ENCODE peak calls at places on chromosomes 5 and 9, in six cellular contexts. One of them, this sample, is unnamed.

GRCh38 chr5:17882760-17883488 is 248.7 kb downstream of the TAF11L14 start:
- DNase-seq in AG04450: no peak
- DNase-seq in mesothelial cell of epicardium: no peak
- DNase-seq in dorsolateral prefrontal cortex: no peak
- DNase-seq in type B pancreatic cell: no peak
- DNase-seq in A549: peak
- DNase-seq in this sample: no peak

GRCh38 chr5:16411741-16412455 is 53.7 kb downstream of the ZNF622 start:
- DNase-seq in mesothelial cell of epicardium: no peak
- DNase-seq in dorsolateral prefrontal cortex: no peak
- DNase-seq in AG04450: no peak
- DNase-seq in A549: no peak
- DNase-seq in type B pancreatic cell: no peak
- DNase-seq in this sample: no peak

GRCh38 chr9:93669958-93670207 is 93.5 kb downstream of the PHF2 start:
- DNase-seq in dorsolateral prefrontal cortex: no peak
- DNase-seq in AG04450: no peak
- DNase-seq in type B pancreatic cell: peak
- DNase-seq in A549: no peak
- DNase-seq in mesothelial cell of epicardium: peak
- DNase-seq in this sample: no peak

GRCh38 chr5:65809817-65810531 is 88.0 kb downstream of the NLN start:
- DNase-seq in dorsolateral prefrontal cortex: peak
- DNase-seq in AG04450: no peak
- DNase-seq in mesothelial cell of epicardium: no peak
- DNase-seq in type B pancreatic cell: no peak
- DNase-seq in A549: peak
- DNase-seq in this sample: no peak

GRCh38 chr5:6634327-6634713 is 1.1 kb downstream of the SRD5A1 start:
- DNase-seq in A549: no peak
- DNase-seq in mesothelial cell of epicardium: no peak
- DNase-seq in dorsolateral prefrontal cortex: no peak
- DNase-seq in AG04450: no peak
- DNase-seq in type B pancreatic cell: no peak
- DNase-seq in this sample: no peak

GRCh38 chr5:123511290-123511647 is 708 bp upstream of the CSNK1G3 start:
- DNase-seq in type B pancreatic cell: no peak
- DNase-seq in AG04450: no peak
- DNase-seq in mesothelial cell of epicardium: no peak
- DNase-seq in A549: no peak
- DNase-seq in dorsolateral prefrontal cortex: no peak
- DNase-seq in this sample: no peak

GRCh38 chr9:71824242-71824641 is 55.9 kb upstream of the CEMIP2 start:
- DNase-seq in AG04450: no peak
- DNase-seq in type B pancreatic cell: no peak
- DNase-seq in dorsolateral prefrontal cortex: no peak
- DNase-seq in A549: no peak
- DNase-seq in mesothelial cell of epicardium: no peak
- DNase-seq in this sample: no peak

GRCh38 chr5:53642006-53642405 is 81.6 kb downstream of the NDUFS4 start:
- DNase-seq in type B pancreatic cell: no peak
- DNase-seq in dorsolateral prefrontal cortex: no peak
- DNase-seq in A549: no peak
- DNase-seq in AG04450: no peak
- DNase-seq in mesothelial cell of epicardium: no peak
- DNase-seq in this sample: no peak

GRCh38 chr5:31886206-31886605 is 247.3 kb downstream of the PDZD2 start:
- DNase-seq in dorsolateral prefrontal cortex: no peak
- DNase-seq in A549: no peak
- DNase-seq in AG04450: no peak
- DNase-seq in type B pancreatic cell: no peak
- DNase-seq in mesothelial cell of epicardium: no peak
- DNase-seq in this sample: no peak

GRCh38 chr5:54725391-54726280 is 208.1 kb downstream of the SNX18 start:
- DNase-seq in mesothelial cell of epicardium: no peak
- DNase-seq in type B pancreatic cell: no peak
- DNase-seq in AG04450: no peak
- DNase-seq in A549: no peak
- DNase-seq in dorsolateral prefrontal cortex: peak
- DNase-seq in this sample: no peak

GRCh38 chr5:171242521-171242920 is 66.5 kb upstream of the TLX3 start:
- DNase-seq in mesothelial cell of epicardium: no peak
- DNase-seq in AG04450: peak
- DNase-seq in A549: no peak
- DNase-seq in type B pancreatic cell: no peak
- DNase-seq in dorsolateral prefrontal cortex: no peak
- DNase-seq in this sample: no peak

GRCh38 chr5:127320032-127320945 is 29.7 kb downstream of the MEGF10 start:
- DNase-seq in AG04450: no peak
- DNase-seq in type B pancreatic cell: no peak
- DNase-seq in dorsolateral prefrontal cortex: no peak
- DNase-seq in mesothelial cell of epicardium: no peak
- DNase-seq in A549: no peak
- DNase-seq in this sample: no peak

GRCh38 chr5:98846526-98846925 is 73.1 kb downstream of the RGMB start:
- DNase-seq in type B pancreatic cell: no peak
- DNase-seq in A549: no peak
- DNase-seq in AG04450: no peak
- DNase-seq in dorsolateral prefrontal cortex: no peak
- DNase-seq in mesothelial cell of epicardium: no peak
- DNase-seq in this sample: no peak

GRCh38 chr5:153959134-153959957 is 79.4 kb downstream of the FAM114A2 start:
- DNase-seq in type B pancreatic cell: no peak
- DNase-seq in AG04450: peak
- DNase-seq in A549: peak
- DNase-seq in mesothelial cell of epicardium: no peak
- DNase-seq in dorsolateral prefrontal cortex: no peak
- DNase-seq in this sample: no peak

GRCh38 chr5:9265391-9266287 is 280.2 kb downstream of the SEMA5A start:
- DNase-seq in dorsolateral prefrontal cortex: no peak
- DNase-seq in mesothelial cell of epicardium: peak
- DNase-seq in type B pancreatic cell: no peak
- DNase-seq in AG04450: peak
- DNase-seq in A549: no peak
- DNase-seq in this sample: no peak

GRCh38 chr5:1047332-1047965 is 38.8 kb downstream of the NKD2 start:
- DNase-seq in A549: no peak
- DNase-seq in mesothelial cell of epicardium: no peak
- DNase-seq in dorsolateral prefrontal cortex: no peak
- DNase-seq in AG04450: no peak
- DNase-seq in type B pancreatic cell: no peak
- DNase-seq in this sample: no peak

GRCh38 chr5:17448877-17449276 is 49.2 kb upstream of the TAF11L2 start:
- DNase-seq in dorsolateral prefrontal cortex: no peak
- DNase-seq in mesothelial cell of epicardium: no peak
- DNase-seq in A549: no peak
- DNase-seq in AG04450: no peak
- DNase-seq in type B pancreatic cell: no peak
- DNase-seq in this sample: no peak

GRCh38 chr5:116360008-116360853 is 214.4 kb downstream of the SEMA6A start:
- DNase-seq in dorsolateral prefrontal cortex: peak
- DNase-seq in mesothelial cell of epicardium: no peak
- DNase-seq in type B pancreatic cell: no peak
- DNase-seq in AG04450: no peak
- DNase-seq in A549: no peak
- DNase-seq in this sample: no peak

GRCh38 chr5:30930736-30931135 is 262.8 kb upstream of the CDH6 start:
- DNase-seq in A549: no peak
- DNase-seq in mesothelial cell of epicardium: no peak
- DNase-seq in type B pancreatic cell: no peak
- DNase-seq in AG04450: no peak
- DNase-seq in dorsolateral prefrontal cortex: no peak
- DNase-seq in this sample: no peak

GRCh38 chr9:84697494-84698114 is 28.1 kb downstream of the NTRK2 start:
- DNase-seq in dorsolateral prefrontal cortex: peak
- DNase-seq in A549: peak
- DNase-seq in AG04450: no peak
- DNase-seq in mesothelial cell of epicardium: peak
- DNase-seq in type B pancreatic cell: no peak
- DNase-seq in this sample: peak

GRCh38 chr9:133088146-133088750 is 26.5 kb downstream of the CEL start:
- DNase-seq in type B pancreatic cell: no peak
- DNase-seq in mesothelial cell of epicardium: no peak
- DNase-seq in AG04450: no peak
- DNase-seq in dorsolateral prefrontal cortex: no peak
- DNase-seq in A549: no peak
- DNase-seq in this sample: no peak

GRCh38 chr9:26261503-26262330 is 583.5 kb upstream of the TUSC1 start:
- DNase-seq in AG04450: peak
- DNase-seq in dorsolateral prefrontal cortex: no peak
- DNase-seq in A549: peak
- DNase-seq in type B pancreatic cell: no peak
- DNase-seq in mesothelial cell of epicardium: no peak
- DNase-seq in this sample: no peak

GRCh38 chr9:12699529-12699928 is 6.3 kb downstream of the TYRP1 start:
- DNase-seq in type B pancreatic cell: no peak
- DNase-seq in A549: no peak
- DNase-seq in AG04450: no peak
- DNase-seq in mesothelial cell of epicardium: no peak
- DNase-seq in dorsolateral prefrontal cortex: no peak
- DNase-seq in this sample: no peak
- TF ChIP-seq CTCF in type B pancreatic cell: peak
- TF ChIP-seq CTCF in A549: no peak
- TF ChIP-seq CTCF in AG04450: peak
- TF ChIP-seq CTCF in mesothelial cell of epicardium: peak
- TF ChIP-seq CTCF in dorsolateral prefrontal cortex: no peak
- TF ChIP-seq CTCF in this sample: peak

GRCh38 chr9:77756449-77756848 is 108.3 kb upstream of the GNA14 start:
- DNase-seq in mesothelial cell of epicardium: no peak
- DNase-seq in type B pancreatic cell: no peak
- DNase-seq in A549: peak
- DNase-seq in AG04450: no peak
- DNase-seq in dorsolateral prefrontal cortex: no peak
- DNase-seq in this sample: no peak
- TF ChIP-seq CTCF in mesothelial cell of epicardium: no peak
- TF ChIP-seq CTCF in type B pancreatic cell: no peak
- TF ChIP-seq CTCF in A549: peak
- TF ChIP-seq CTCF in AG04450: no peak
- TF ChIP-seq CTCF in dorsolateral prefrontal cortex: no peak
- TF ChIP-seq CTCF in this sample: no peak

GRCh38 chr9:127358770-127359169 is 38.2 kb upstream of the SLC2A8 start:
- DNase-seq in mesothelial cell of epicardium: no peak
- DNase-seq in A549: no peak
- DNase-seq in AG04450: no peak
- DNase-seq in dorsolateral prefrontal cortex: no peak
- DNase-seq in type B pancreatic cell: no peak
- DNase-seq in this sample: no peak

GRCh38 chr9:127358023-127358535 is 38.9 kb upstream of the SLC2A8 start:
- DNase-seq in A549: no peak
- DNase-seq in type B pancreatic cell: peak
- DNase-seq in AG04450: no peak
- DNase-seq in mesothelial cell of epicardium: no peak
- DNase-seq in dorsolateral prefrontal cortex: no peak
- DNase-seq in this sample: no peak

GRCh38 chr9:127360829-127361228 is 36.1 kb upstream of the SLC2A8 start:
- DNase-seq in type B pancreatic cell: peak
- DNase-seq in A549: peak
- DNase-seq in AG04450: no peak
- DNase-seq in mesothelial cell of epicardium: peak
- DNase-seq in dorsolateral prefrontal cortex: no peak
- DNase-seq in this sample: no peak

GRCh38 chr9:127361561-127361960 is 35.4 kb upstream of the SLC2A8 start:
- DNase-seq in dorsolateral prefrontal cortex: no peak
- DNase-seq in A549: no peak
- DNase-seq in mesothelial cell of epicardium: peak
- DNase-seq in type B pancreatic cell: peak
- DNase-seq in AG04450: no peak
- DNase-seq in this sample: no peak

GRCh38 chr9:127360205-127360604 is 36.8 kb upstream of the SLC2A8 start:
- DNase-seq in AG04450: no peak
- DNase-seq in dorsolateral prefrontal cortex: no peak
- DNase-seq in A549: no peak
- DNase-seq in type B pancreatic cell: no peak
- DNase-seq in mesothelial cell of epicardium: peak
- DNase-seq in this sample: no peak
- TF ChIP-seq CTCF in AG04450: peak
- TF ChIP-seq CTCF in dorsolateral prefrontal cortex: no peak
- TF ChIP-seq CTCF in A549: no peak
- TF ChIP-seq CTCF in type B pancreatic cell: no peak
- TF ChIP-seq CTCF in mesothelial cell of epicardium: no peak
- TF ChIP-seq CTCF in this sample: no peak

DNA sequence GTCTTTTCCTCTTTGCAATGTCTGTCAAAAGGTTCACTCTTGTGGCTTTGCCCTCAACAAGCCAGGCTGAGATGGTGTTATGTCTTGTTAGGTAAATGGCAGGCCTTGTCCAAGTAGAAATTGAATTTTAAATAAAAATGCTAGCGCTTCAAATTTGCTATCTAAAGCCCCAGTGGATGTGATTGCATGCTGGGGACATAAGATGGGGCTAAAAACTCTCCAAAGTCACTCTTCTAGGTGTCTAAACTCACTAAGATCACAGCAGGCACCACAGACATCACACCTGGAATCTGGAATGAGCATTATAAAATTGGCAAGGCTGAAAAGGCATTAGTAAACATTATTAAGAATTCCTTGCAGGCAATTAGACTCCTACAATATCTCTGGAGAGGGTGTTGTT is 262.7 kb upstream of the CLINT1 start:
- DNase-seq in A549: no peak
- DNase-seq in type B pancreatic cell: no peak
- DNase-seq in dorsolateral prefrontal cortex: no peak
- DNase-seq in mesothelial cell of epicardium: no peak
- DNase-seq in AG04450: no peak
- DNase-seq in this sample: no peak
- TF ChIP-seq CTCF in A549: no peak
- TF ChIP-seq CTCF in type B pancreatic cell: no peak
- TF ChIP-seq CTCF in dorsolateral prefrontal cortex: no peak
- TF ChIP-seq CTCF in mesothelial cell of epicardium: no peak
- TF ChIP-seq CTCF in AG04450: no peak
- TF ChIP-seq CTCF in this sample: no peak